ENCODE peak calls at places on chromosomes 3 and 15, in ten cellular contexts. D, G, N, T, I, X, M, O, H and C are unnamed samples.

GRCh38 chr15:47404877-47405276 is 312.4 kb upstream of the SEMA6D start:
- DNase-seq in D (no peak), G (no peak), N (no peak), T (no peak), I (no peak), X (no peak), M (no peak), O (no peak), H (no peak), C (no peak)

GRCh38 chr15:100877551-100877950 is 2.1 kb upstream of the ALDH1A3 start:
- DNase-seq in D (no peak), G (no peak), N (no peak), T (no peak), I (no peak), X (no peak), M (no peak), O (no peak), H (no peak), C (no peak)

GRCh38 chr3:36792342-36792741 is 28.0 kb upstream of the DCLK3 start:
- DNase-seq in D (no peak), G (no peak), N (no peak), T (no peak), I (peak; percentile 32), X (no peak), M (no peak), O (no peak), H (no peak), C (peak; percentile 6)

GRCh38 chr3:158095302-158095997 is 10.8 kb downstream of the SHOX2 start:
- DNase-seq in D (no peak), G (no peak), N (no peak), T (no peak), I (no peak), X (no peak), M (no peak), O (no peak), H (no peak), C (no peak)

GRCh38 chr15:56128081-56128480 is 115.6 kb downstream of the RFX7 start:
- DNase-seq in D (no peak), G (no peak), N (no peak), T (no peak), I (no peak), X (no peak), M (no peak), O (no peak), H (no peak), C (peak; percentile 46)

GRCh38 chr3:153357436-153357835 is 195.4 kb downstream of the RAP2B start:
- DNase-seq in D (no peak), G (no peak), N (no peak), T (no peak), I (no peak), X (no peak), M (no peak), O (no peak), H (no peak), C (no peak)

GRCh38 chr3:45026038-45026437 is at the start of gene CLEC3B:
- DNase-seq in D (peak; percentile 69), G (peak; percentile 83), N (peak; percentile 65), T (no peak), I (peak; percentile 85), X (peak; percentile 89), M (peak; percentile 63), O (peak; percentile 74), H (no peak), C (peak; percentile 78)

GRCh38 chr3:122940628-122941086 is 86.9 kb downstream of the SEMA5B start:
- DNase-seq in D (no peak), G (no peak), N (peak; percentile 87), T (peak; percentile 63), I (peak; percentile 28), X (no peak), M (peak; percentile 60), O (peak; percentile 33), H (no peak), C (no peak)

GRCh38 chr3:111352585-111352984 is 189.4 kb upstream of the CD96 start:
- DNase-seq in D (no peak), G (no peak), N (no peak), T (no peak), I (no peak), X (no peak), M (no peak), O (no peak), H (no peak), C (no peak)

GRCh38 chr3:182609575-182610156 is 183.6 kb upstream of the ATP11B start:
- DNase-seq in D (peak; percentile 21), G (peak; percentile 15), N (no peak), T (no peak), I (no peak), X (no peak), M (no peak), O (no peak), H (no peak), C (no peak)

GRCh38 chr3:53167418-53168174 is 6.6 kb downstream of the PRKCD start:
- DNase-seq in D (no peak), G (no peak), N (no peak), T (no peak), I (no peak), X (no peak), M (no peak), O (no peak), H (no peak), C (no peak)

GRCh38 chr3:101484805-101485620 is 28.0 kb downstream of the SENP7 start:
- DNase-seq in D (no peak), G (no peak), N (peak; percentile 7), T (no peak), I (peak; percentile 60), X (no peak), M (no peak), O (no peak), H (no peak), C (peak; percentile 68)

GRCh38 chr3:162196964-162197363 is 700.4 kb downstream of the OTOL1 start:
- DNase-seq in D (no peak), G (no peak), N (no peak), T (no peak), I (no peak), X (no peak), M (no peak), O (no peak), H (no peak), C (no peak)

GRCh38 chr3:121592856-121593702 is at the start of gene FBXO40:
- DNase-seq in D (peak; percentile 74), G (peak; percentile 46), N (peak; percentile 11), T (no peak), I (no peak), X (no peak), M (no peak), O (peak; percentile 31), H (no peak), C (no peak)

GRCh38 chr15:96171842-96172241 is 158.7 kb upstream of the NR2F2 start:
- DNase-seq in D (no peak), G (no peak), N (peak; percentile 56), T (no peak), I (no peak), X (no peak), M (no peak), O (no peak), H (peak; percentile 93), C (peak; percentile 43)

DNA sequence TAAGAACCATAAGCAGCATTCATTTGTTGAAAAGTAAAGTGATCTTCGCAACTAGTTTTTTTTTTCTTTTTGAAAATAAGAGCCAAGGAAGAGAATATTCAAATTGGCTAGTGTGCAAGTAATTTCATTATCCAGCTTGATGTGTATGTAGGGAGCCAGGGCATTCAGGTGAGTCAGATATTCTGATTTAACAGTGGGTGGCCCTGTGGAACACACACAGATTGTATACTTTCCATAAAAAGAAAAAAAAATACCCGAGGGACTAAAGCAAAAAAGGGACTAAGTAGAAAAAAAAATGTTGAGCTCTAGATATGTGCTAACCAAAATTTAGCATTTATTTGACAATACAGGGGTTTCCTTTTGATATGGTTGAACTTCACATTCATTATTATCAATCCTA is 96.9 kb upstream of the ROPN1 start:
- DNase-seq in D (no peak), G (no peak), N (no peak), T (no peak), I (no peak), X (no peak), M (no peak), O (no peak), H (no peak), C (no peak)
- H3K4me1 ChIP-seq in D (peaks cover 27% of the 10 kb centered on the region), G (peaks cover 12% of the 10 kb centered on the region), N (peaks cover 10% of the 10 kb centered on the region), T (no peaks in the 10 kb centered on the region), I (no peaks in the 10 kb centered on the region), X (peaks cover 22% of the 10 kb centered on the region), M (no peaks in the 10 kb centered on the region), O (no peaks in the 10 kb centered on the region), H (peaks cover 8% of the 10 kb centered on the region), C (peaks cover 15% of the 10 kb centered on the region)

DNA sequence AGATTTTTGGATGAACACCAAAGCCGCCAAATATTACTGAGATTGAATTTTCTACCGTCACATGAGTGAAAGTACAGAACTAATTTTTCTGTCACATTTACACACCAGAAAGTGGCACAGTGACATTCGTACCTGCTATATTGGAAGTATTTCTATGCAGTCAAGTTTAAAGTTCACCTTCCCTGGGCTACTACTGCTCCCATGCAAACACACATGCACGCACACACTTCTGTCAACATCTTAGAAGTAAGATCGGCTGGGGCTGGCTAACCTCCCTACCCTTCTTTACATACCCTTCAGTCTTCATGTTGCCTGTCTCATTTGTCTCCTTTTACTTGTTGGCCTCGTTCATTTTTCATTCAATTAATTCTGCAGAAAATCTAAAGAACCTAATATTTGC is 19.0 kb upstream of the TM4SF1 start:
- DNase-seq in D (no peak), G (no peak), N (no peak), T (no peak), I (no peak), X (no peak), M (no peak), O (no peak), H (no peak), C (no peak)
- H3K4me1 ChIP-seq in D (peaks cover 6% of the 10 kb centered on the region), G (peaks cover 29% of the 10 kb centered on the region), N (peaks cover 21% of the 10 kb centered on the region), T (peaks cover 13% of the 10 kb centered on the region), I (peaks cover 28% of the 10 kb centered on the region), X (peaks cover 8% of the 10 kb centered on the region), M (no peaks in the 10 kb centered on the region), O (peaks cover 5% of the 10 kb centered on the region), H (peaks cover 19% of the 10 kb centered on the region), C (peaks cover 4% of the 10 kb centered on the region)

GRCh38 chr3:20057612-20058180 is 17.4 kb downstream of the KAT2B start:
- DNase-seq in D (no peak), G (no peak), N (no peak), T (no peak), I (no peak), X (no peak), M (no peak), O (no peak), H (no peak), C (no peak)
- H3K4me1 ChIP-seq in D (peaks cover 16% of the 10 kb centered on the region), G (peaks cover 74% of the 10 kb centered on the region), N (peaks cover 43% of the 10 kb centered on the region), T (peaks cover 74% of the 10 kb centered on the region), I (peaks cover 37% of the 10 kb centered on the region), X (peaks cover 4% of the 10 kb centered on the region), M (peaks cover 9% of the 10 kb centered on the region), O (peaks cover 57% of the 10 kb centered on the region), H (no peaks in the 10 kb centered on the region), C (peaks cover 24% of the 10 kb centered on the region)

DNA sequence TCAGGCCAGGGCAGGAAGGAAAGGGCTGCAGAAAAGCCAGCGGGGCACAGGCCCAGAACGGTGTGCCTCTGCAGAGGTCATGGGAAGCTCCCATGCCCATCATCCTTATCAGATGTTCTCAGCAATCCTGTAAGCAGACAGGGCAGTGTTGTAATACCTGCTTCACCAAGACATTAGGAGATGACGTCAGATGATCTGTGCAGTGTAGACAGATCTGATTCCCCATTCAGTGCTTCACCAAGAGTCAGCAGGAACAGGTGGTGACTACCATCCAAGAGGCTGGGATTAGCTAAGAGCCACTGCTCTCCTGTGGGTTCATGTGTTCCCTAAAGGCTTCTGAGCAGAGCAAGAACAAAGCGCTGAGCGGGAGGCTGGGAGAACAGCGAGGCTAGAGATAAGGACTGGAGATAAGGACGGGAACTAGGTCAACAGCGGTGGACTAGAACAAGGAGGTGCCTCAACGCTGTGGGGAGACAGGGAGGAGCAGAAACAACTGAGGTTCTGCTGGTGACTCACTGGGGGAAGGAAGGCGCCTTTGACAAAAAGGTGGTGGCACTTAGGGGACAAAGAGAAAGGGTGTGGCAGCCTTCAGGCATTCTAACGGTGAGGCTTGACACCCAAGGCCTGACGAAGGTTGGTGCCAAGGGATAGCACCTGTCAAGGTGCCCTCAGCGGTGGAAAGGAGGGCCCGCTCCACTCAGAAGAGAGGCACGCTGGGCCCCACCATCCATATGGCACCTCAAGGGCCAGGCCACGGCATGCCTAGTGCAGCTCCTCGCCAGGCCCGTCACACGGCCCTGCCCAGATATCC is 28.4 kb downstream of the CCDC12 start:
- DNase-seq in D (peak; percentile 90), G (peak; percentile 51), N (no peak), T (peak; percentile 82), I (peak; percentile 28), X (no peak), M (peak; percentile 42), O (peak; percentile 46), H (peak; percentile 96), C (peak; percentile 52)
- H3K4me1 ChIP-seq in D (peaks cover 77% of the 10 kb centered on the region), G (peaks cover 98% of the 10 kb centered on the region), N (peaks cover 24% of the 10 kb centered on the region), T (peaks cover 98% of the 10 kb centered on the region), I (peaks cover 13% of the 10 kb centered on the region), X (peaks cover 8% of the 10 kb centered on the region), M (peaks cover 4% of the 10 kb centered on the region), O (peaks cover 84% of the 10 kb centered on the region), H (peaks cover 64% of the 10 kb centered on the region), C (peaks cover 38% of the 10 kb centered on the region)